ENCODE peak calls at places on chromosomes 6 and 20, in five cellular contexts. One of them, this sample, is unnamed.

GRCh38 chr6:11439908-11440307 is 97.6 kb upstream of the TMEM170B start:
- DNase-seq in GM12878: no peak
- DNase-seq in HepG2: no peak
- DNase-seq in K562: no peak
- DNase-seq in A549: no peak
- DNase-seq in this sample: no peak

GRCh38 chr6:53496797-53497196 is 48.1 kb downstream of the GCLC start:
- DNase-seq in GM12878: no peak
- DNase-seq in K562: no peak
- DNase-seq in A549: peak
- DNase-seq in HepG2: no peak
- DNase-seq in this sample: no peak

GRCh38 chr6:2739335-2739734 is 11.4 kb downstream of the MYLK4 start:
- DNase-seq in GM12878: no peak
- DNase-seq in A549: no peak
- DNase-seq in K562: peak
- DNase-seq in HepG2: peak
- DNase-seq in this sample: no peak

GRCh38 chr20:4470375-4470774 is 251.3 kb upstream of the PRND start:
- DNase-seq in GM12878: no peak
- DNase-seq in HepG2: no peak
- DNase-seq in A549: no peak
- DNase-seq in K562: no peak
- DNase-seq in this sample: no peak

GRCh38 chr6:165647041-165647440 is 16.0 kb downstream of the PDE10A start:
- DNase-seq in HepG2: no peak
- DNase-seq in K562: no peak
- DNase-seq in GM12878: no peak
- DNase-seq in A549: no peak
- DNase-seq in this sample: no peak

GRCh38 chr6:107493158-107494057 is 3.5 kb downstream of the SOBP start:
- DNase-seq in A549: no peak
- DNase-seq in HepG2: peak
- DNase-seq in GM12878: no peak
- DNase-seq in K562: no peak
- DNase-seq in this sample: peak

GRCh38 chr6:158910484-158911075 is 89.4 kb downstream of the RSPH3 start:
- DNase-seq in HepG2: no peak
- DNase-seq in GM12878: peak
- DNase-seq in A549: no peak
- DNase-seq in K562: no peak
- DNase-seq in this sample: peak

GRCh38 chr6:108132863-108133262 is 33.0 kb upstream of the NR2E1 start:
- DNase-seq in GM12878: no peak
- DNase-seq in K562: no peak
- DNase-seq in HepG2: no peak
- DNase-seq in A549: no peak
- DNase-seq in this sample: no peak

GRCh38 chr6:149651056-149651455 is 2.5 kb upstream of the KATNA1 start:
- DNase-seq in GM12878: no peak
- DNase-seq in HepG2: no peak
- DNase-seq in A549: no peak
- DNase-seq in K562: no peak
- DNase-seq in this sample: no peak

GRCh38 chr6:130858054-130858453 is 30.8 kb downstream of the SMLR1 start:
- DNase-seq in HepG2: no peak
- DNase-seq in A549: no peak
- DNase-seq in GM12878: no peak
- DNase-seq in K562: no peak
- DNase-seq in this sample: peak

GRCh38 chr6:37125779-37126553 is 44.0 kb upstream of the PIM1 start:
- DNase-seq in HepG2: peak
- DNase-seq in GM12878: no peak
- DNase-seq in A549: no peak
- DNase-seq in K562: no peak
- DNase-seq in this sample: peak

GRCh38 chr20:25294459-25295385 is 46.8 kb downstream of the PYGB start:
- DNase-seq in GM12878: no peak
- DNase-seq in K562: peak
- DNase-seq in HepG2: peak
- DNase-seq in A549: peak
- DNase-seq in this sample: peak

GRCh38 chr6:39037707-39038106 is 10.9 kb upstream of the GLP1R start:
- DNase-seq in K562: no peak
- DNase-seq in A549: no peak
- DNase-seq in HepG2: no peak
- DNase-seq in GM12878: no peak
- DNase-seq in this sample: no peak

GRCh38 chr6:24763578-24763977 is 11.2 kb upstream of the GMNN start:
- DNase-seq in K562: no peak
- DNase-seq in A549: no peak
- DNase-seq in GM12878: no peak
- DNase-seq in HepG2: no peak
- DNase-seq in this sample: no peak

GRCh38 chr6:57432162-57432561 is 114.7 kb downstream of the PRIM2 start:
- DNase-seq in GM12878: no peak
- DNase-seq in HepG2: peak
- DNase-seq in K562: no peak
- DNase-seq in A549: no peak
- DNase-seq in this sample: no peak

GRCh38 chr6:167676000-167676665 is 150.6 kb upstream of the AFDN start:
- DNase-seq in GM12878: no peak
- DNase-seq in K562: no peak
- DNase-seq in A549: no peak
- DNase-seq in HepG2: peak
- DNase-seq in this sample: no peak

GRCh38 chr20:58598271-58599015 is 52.6 kb upstream of the STX16 start:
- DNase-seq in HepG2: no peak
- DNase-seq in K562: no peak
- DNase-seq in GM12878: no peak
- DNase-seq in A549: no peak
- DNase-seq in this sample: no peak
- TF ChIP-seq JUNB in HepG2: no peak
- TF ChIP-seq JUNB in K562: no peak
- TF ChIP-seq JUNB in GM12878: no peak
- TF ChIP-seq JUNB in A549: no peak
- TF ChIP-seq JUNB in this sample: no peak

GRCh38 chr20:45154183-45154582 is 20.5 kb upstream of the PI3 start:
- DNase-seq in K562: no peak
- DNase-seq in A549: no peak
- DNase-seq in GM12878: no peak
- DNase-seq in HepG2: no peak
- DNase-seq in this sample: peak
- TF ChIP-seq JUNB in K562: no peak
- TF ChIP-seq JUNB in A549: no peak
- TF ChIP-seq JUNB in GM12878: no peak
- TF ChIP-seq JUNB in HepG2: no peak
- TF ChIP-seq JUNB in this sample: no peak

GRCh38 chr6:155033021-155033801 is 38.1 kb downstream of the TIAM2 start:
- DNase-seq in K562: no peak
- DNase-seq in A549: no peak
- DNase-seq in GM12878: no peak
- DNase-seq in HepG2: no peak
- DNase-seq in this sample: no peak
- TF ChIP-seq JUNB in K562: no peak
- TF ChIP-seq JUNB in A549: no peak
- TF ChIP-seq JUNB in GM12878: no peak
- TF ChIP-seq JUNB in HepG2: no peak
- TF ChIP-seq JUNB in this sample: no peak

GRCh38 chr6:126181173-126181741 is 158.7 kb upstream of the CENPW start:
- DNase-seq in HepG2: peak
- DNase-seq in GM12878: no peak
- DNase-seq in K562: no peak
- DNase-seq in A549: no peak
- DNase-seq in this sample: peak

GRCh38 chr6:126182650-126183311 is 157.1 kb upstream of the CENPW start:
- DNase-seq in GM12878: peak
- DNase-seq in HepG2: peak
- DNase-seq in A549: no peak
- DNase-seq in K562: no peak
- DNase-seq in this sample: peak

GRCh38 chr6:126181890-126182289 is 158.0 kb upstream of the CENPW start:
- DNase-seq in A549: no peak
- DNase-seq in K562: no peak
- DNase-seq in HepG2: no peak
- DNase-seq in GM12878: no peak
- DNase-seq in this sample: no peak

GRCh38 chr6:126176266-126176665 is 163.6 kb upstream of the CENPW start:
- DNase-seq in HepG2: peak
- DNase-seq in GM12878: no peak
- DNase-seq in K562: no peak
- DNase-seq in A549: no peak
- DNase-seq in this sample: peak

DNA sequence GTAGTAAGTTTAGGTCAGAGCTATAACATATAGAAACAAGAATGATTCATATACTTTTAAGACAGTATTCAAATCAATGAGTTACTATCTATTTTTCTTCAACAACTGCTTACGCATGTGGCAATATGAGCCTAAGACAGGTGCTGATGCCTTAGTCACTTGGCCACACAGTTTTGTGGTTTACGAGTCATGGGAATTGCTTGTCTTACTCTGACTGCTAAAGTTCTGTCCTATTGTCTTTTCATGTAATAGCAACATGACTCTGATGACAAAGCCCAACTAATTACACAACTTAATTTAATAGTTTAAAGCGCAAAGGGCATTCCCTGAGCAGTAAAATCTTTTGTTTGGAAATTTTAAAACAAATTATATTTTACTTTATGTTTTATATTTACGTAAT is 159.3 kb upstream of the CENPW start:
- DNase-seq in K562: no peak
- DNase-seq in A549: no peak
- DNase-seq in HepG2: peak
- DNase-seq in GM12878: peak
- DNase-seq in this sample: no peak
- TF ChIP-seq JUNB in K562: no peak
- TF ChIP-seq JUNB in A549: peak
- TF ChIP-seq JUNB in HepG2: no peak
- TF ChIP-seq JUNB in GM12878: peak
- TF ChIP-seq JUNB in this sample: no peak

GRCh38 chr6:98641929-98642328 is 192.4 kb upstream of the POU3F2 start:
- DNase-seq in GM12878: no peak
- DNase-seq in K562: no peak
- DNase-seq in A549: no peak
- DNase-seq in HepG2: peak
- DNase-seq in this sample: no peak
- TF ChIP-seq JUNB in GM12878: no peak
- TF ChIP-seq JUNB in K562: no peak
- TF ChIP-seq JUNB in A549: no peak
- TF ChIP-seq JUNB in HepG2: no peak
- TF ChIP-seq JUNB in this sample: no peak

GRCh38 chr6:43283905-43284304 is 14.2 kb upstream of the SLC22A7 start:
- DNase-seq in HepG2: no peak
- DNase-seq in GM12878: no peak
- DNase-seq in A549: no peak
- DNase-seq in K562: no peak
- DNase-seq in this sample: no peak

GRCh38 chr6:43283514-43283901 is 14.6 kb upstream of the SLC22A7 start:
- DNase-seq in GM12878: no peak
- DNase-seq in A549: no peak
- DNase-seq in K562: no peak
- DNase-seq in HepG2: no peak
- DNase-seq in this sample: no peak

GRCh38 chr6:43282060-43282459 is 16.0 kb upstream of the SLC22A7 start:
- DNase-seq in K562: no peak
- DNase-seq in GM12878: no peak
- DNase-seq in A549: no peak
- DNase-seq in HepG2: no peak
- DNase-seq in this sample: no peak

GRCh38 chr6:43284986-43285385 is 13.1 kb upstream of the SLC22A7 start:
- DNase-seq in HepG2: no peak
- DNase-seq in GM12878: no peak
- DNase-seq in A549: no peak
- DNase-seq in K562: no peak
- DNase-seq in this sample: peak

GRCh38 chr6:43282636-43283513 is 15.2 kb upstream of the SLC22A7 start:
- DNase-seq in HepG2: no peak
- DNase-seq in K562: no peak
- DNase-seq in A549: no peak
- DNase-seq in GM12878: no peak
- DNase-seq in this sample: no peak
- TF ChIP-seq JUNB in HepG2: no peak
- TF ChIP-seq JUNB in K562: no peak
- TF ChIP-seq JUNB in A549: no peak
- TF ChIP-seq JUNB in GM12878: no peak
- TF ChIP-seq JUNB in this sample: no peak

DNA sequence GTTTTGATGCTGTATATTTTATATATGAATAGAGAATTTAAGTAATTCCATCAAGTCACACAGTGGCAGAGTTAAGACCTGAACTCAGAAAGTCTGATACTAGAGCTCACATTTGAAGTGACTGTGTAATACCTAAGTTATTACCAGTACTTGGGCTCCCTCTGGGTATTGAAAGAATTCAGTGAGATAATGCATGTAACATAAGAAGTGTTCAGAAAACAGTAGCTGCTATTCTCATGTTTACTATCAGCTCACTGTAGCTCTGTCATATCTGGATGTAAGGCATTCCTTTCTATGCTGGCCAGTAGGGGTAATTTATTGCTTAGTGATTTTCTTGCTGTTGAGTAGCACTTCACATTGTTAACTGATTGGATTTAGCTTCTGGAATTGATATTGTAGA is 44.6 kb downstream of the NKX2-4 start:
- DNase-seq in A549: no peak
- DNase-seq in HepG2: peak
- DNase-seq in GM12878: no peak
- DNase-seq in K562: no peak
- DNase-seq in this sample: no peak
- TF ChIP-seq JUNB in A549: no peak
- TF ChIP-seq JUNB in HepG2: no peak
- TF ChIP-seq JUNB in GM12878: no peak
- TF ChIP-seq JUNB in K562: no peak
- TF ChIP-seq JUNB in this sample: no peak

This sample was measured in GM23338.